ENCODE peak calls at places on chromosomes 12 and 14, in seven cellular contexts. O is GM23338, G is stomach, A is SK-N-SH, I is left ventricle myocardium inferior, Z is esophagus squamous epithelium, T is psoas muscle. S is an unnamed sample.

GRCh38 chr14:63492391-63492790 is 50.8 kb downstream of the PPP2R5E start:
- DNase-seq in G (no peak), A (no peak), Z (no peak), T (no peak), I (no peak), O (no peak), S (no peak)

GRCh38 chr14:34072401-34072800 is 121.5 kb upstream of the EGLN3 start:
- DNase-seq in T (no peak), A (no peak), O (no peak), G (no peak), I (no peak), Z (no peak), S (no peak)

GRCh38 chr14:101876539-101876938 is 87.8 kb upstream of the DYNC1H1 start:
- DNase-seq in T (peak; percentile 62), O (no peak), I (peak; percentile 79), A (peak; percentile 87), Z (peak; percentile 50), G (peak; percentile 56), S (peak; percentile 88)

GRCh38 chr14:30710870-30711269 is 88.8 kb downstream of the SCFD1 start:
- DNase-seq in I (no peak), Z (no peak), T (no peak), A (no peak), G (no peak), O (no peak), S (no peak)

GRCh38 chr12:6708968-6709394 is 8.4 kb upstream of the PIANP start:
- DNase-seq in Z (no peak), O (no peak), G (no peak), T (no peak), I (no peak), A (no peak), S (peak; percentile 51)

GRCh38 chr12:85468356-85469157 is 188.5 kb downstream of the ALX1 start:
- DNase-seq in Z (no peak), T (no peak), A (peak; percentile 47), I (no peak), O (peak; percentile 77), G (peak; percentile 27), S (no peak)

GRCh38 chr12:92784795-92785562 is 82.2 kb downstream of the PLEKHG7 start:
- DNase-seq in T (no peak), Z (no peak), I (no peak), G (no peak), O (peak; percentile 88), A (peak; percentile 38), S (no peak)

GRCh38 chr12:131101006-131101405 is 147.3 kb downstream of the ADGRD1 start:
- DNase-seq in Z (no peak), G (peak; percentile 5), O (no peak), I (no peak), A (no peak), T (no peak), S (peak; percentile 19)

GRCh38 chr12:89507015-89507824 is 17.4 kb downstream of the GALNT4 start:
- DNase-seq in G (peak; percentile 48), A (no peak), T (no peak), Z (no peak), I (no peak), O (no peak), S (no peak)

GRCh38 chr14:105500036-105500725 is 9.1 kb downstream of the TEDC1 start:
- DNase-seq in Z (no peak), I (no peak), G (no peak), O (no peak), A (peak; percentile 17), T (no peak), S (peak; percentile 34)

GRCh38 chr12:98084391-98084790 is 431.0 kb upstream of the TMPO start:
- DNase-seq in A (no peak), G (no peak), T (no peak), Z (no peak), O (no peak), I (no peak), S (no peak)

GRCh38 chr12:77953515-77953914 is 122.8 kb downstream of the NAV3 start:
- DNase-seq in A (no peak), I (no peak), Z (no peak), G (no peak), O (peak; percentile 19), T (no peak), S (no peak)

GRCh38 chr12:49873361-49873934 is 30.3 kb downstream of the FAIM2 start:
- DNase-seq in O (no peak), I (peak; percentile 30), Z (no peak), G (peak; percentile 41), T (no peak), A (no peak), S (peak; percentile 51)
- H3K36me3 ChIP-seq in O (no peaks in the 10 kb centered on the region), I (no peaks in the 10 kb centered on the region), Z (no peaks in the 10 kb centered on the region), G (no peaks in the 10 kb centered on the region), T (no peaks in the 10 kb centered on the region), A (no peaks in the 10 kb centered on the region), S (no peaks in the 10 kb centered on the region)

DNA sequence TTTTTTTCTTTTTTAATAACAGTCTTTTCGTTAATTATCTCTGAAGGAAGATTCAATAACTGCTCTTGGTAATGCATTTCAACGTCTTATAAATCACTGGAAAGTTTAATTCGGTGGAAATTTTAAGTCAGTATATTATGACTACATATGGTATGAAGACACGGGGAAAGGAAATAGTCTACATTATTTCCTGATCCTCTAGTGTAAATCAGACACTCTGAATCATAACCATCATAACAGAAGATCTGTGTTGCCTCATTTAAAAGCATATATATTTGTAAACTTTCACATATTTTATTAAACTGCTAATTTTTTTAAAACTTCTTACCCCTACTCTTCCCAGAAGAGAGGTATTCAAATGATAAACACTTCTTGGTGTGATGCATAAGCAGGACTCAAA is 53.7 kb downstream of the EFCAB11 start:
- DNase-seq in T (no peak), Z (no peak), G (no peak), O (no peak), I (no peak), A (no peak), S (no peak)
- H3K27ac ChIP-seq in T (no peak overlapping the region), Z (no peak overlapping the region), G (no peak overlapping the region), O (no peak overlapping the region), I (no peak overlapping the region), A (no peak overlapping the region), S (no peak overlapping the region)

GRCh38 chr12:16016748-16017147 is 105.6 kb downstream of the DERA start:
- DNase-seq in A (no peak), O (no peak), T (no peak), G (no peak), Z (no peak), I (no peak), S (no peak)
- H3K36me3 ChIP-seq in A (peaks cover 2% of the 10 kb centered on the region), O (peaks cover 12% of the 10 kb centered on the region), T (no peaks in the 10 kb centered on the region), G (no peaks in the 10 kb centered on the region), Z (no peaks in the 10 kb centered on the region), I (peaks cover 25% of the 10 kb centered on the region), S (no peaks in the 10 kb centered on the region)

DNA sequence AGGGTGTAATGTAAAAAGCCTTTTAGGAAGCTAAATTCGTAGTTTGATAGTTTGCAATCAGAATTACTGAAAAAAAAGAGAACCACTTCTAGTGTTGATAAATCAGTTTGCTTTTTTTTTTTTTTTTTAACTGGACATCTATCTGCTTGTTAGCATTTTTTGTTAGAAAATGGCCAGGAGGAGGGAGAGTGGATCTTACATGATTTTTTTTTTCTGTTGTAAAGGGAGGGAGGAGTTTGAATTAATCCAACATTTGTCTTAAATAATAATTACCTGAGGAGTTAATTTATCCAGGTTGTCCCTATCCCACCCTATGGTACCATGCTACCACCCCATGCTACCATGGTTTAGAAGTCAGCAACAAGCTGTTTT is 1.2 kb downstream of the FBXO34 start:
- DNase-seq in Z (no peak), A (no peak), T (no peak), I (no peak), G (no peak), O (no peak), S (no peak)
- H3K27ac ChIP-seq in Z (peak overlapping the region; percentile 98), A (no peak overlapping the region), T (peak overlapping the region; percentile 96), I (peak overlapping the region; percentile 95), G (peak overlapping the region; percentile 99), O (no peak overlapping the region), S (no peak overlapping the region)

GRCh38 chr12:117028254-117028653 is 71.0 kb downstream of the TESC start:
- DNase-seq in T (no peak), G (peak; percentile 40), O (no peak), I (no peak), A (no peak), Z (no peak), S (no peak)

GRCh38 chr12:117032593-117033381 is 66.4 kb downstream of the TESC start:
- DNase-seq in A (no peak), Z (no peak), T (no peak), O (peak; percentile 61), G (peak; percentile 25), I (no peak), S (no peak)

GRCh38 chr12:117031843-117032592 is 67.2 kb downstream of the TESC start:
- DNase-seq in T (no peak), I (no peak), O (no peak), Z (no peak), A (no peak), G (peak; percentile 29), S (no peak)

GRCh38 chr12:117027251-117028086 is 71.7 kb downstream of the TESC start:
- DNase-seq in Z (no peak), G (peak; percentile 24), T (no peak), I (no peak), O (no peak), A (no peak), S (no peak)

GRCh38 chr12:117030187-117030896 is 68.9 kb downstream of the TESC start:
- DNase-seq in T (no peak), O (no peak), I (no peak), A (no peak), G (peak; percentile 17), Z (no peak), S (peak; percentile 37)
- H3K36me3 ChIP-seq in T (peaks cover 2% of the 10 kb centered on the region), O (no peaks in the 10 kb centered on the region), I (peaks cover 17% of the 10 kb centered on the region), A (peaks cover 47% of the 10 kb centered on the region), G (peaks cover 30% of the 10 kb centered on the region), Z (no peaks in the 10 kb centered on the region), S (peaks cover 2% of the 10 kb centered on the region)

S was measured in aorta.